ENCODE peak calls at places on chromosomes 13 and 19, in four cellular contexts. One of them, this sample, is unnamed.

GRCh38 chr19:5480427-5480836 is 25.2 kb downstream of the ZNRF4 start:
- DNase-seq in SK-N-SH: peak; percentile 69
- DNase-seq in HepG2: peak; percentile 30
- DNase-seq in GM12878: no peak
- DNase-seq in this sample: peak; percentile 55

GRCh38 chr13:60427285-60427684 is 30.3 kb downstream of the TDRD3 start:
- DNase-seq in GM12878: peak; percentile 46
- DNase-seq in SK-N-SH: no peak
- DNase-seq in HepG2: no peak
- DNase-seq in this sample: no peak

GRCh38 chr19:4556574-4557185 is 2.8 kb downstream of the SEMA6B start:
- DNase-seq in GM12878: no peak
- DNase-seq in HepG2: no peak
- DNase-seq in SK-N-SH: peak; percentile 98
- DNase-seq in this sample: peak; percentile 98

GRCh38 chr13:36675213-36675536 is 1.4 kb downstream of the SERTM1 start:
- DNase-seq in GM12878: no peak
- DNase-seq in SK-N-SH: no peak
- DNase-seq in HepG2: no peak
- DNase-seq in this sample: no peak

GRCh38 chr19:7618366-7618765 is 11.0 kb downstream of the XAB2 start:
- DNase-seq in GM12878: no peak
- DNase-seq in HepG2: peak; percentile 33
- DNase-seq in SK-N-SH: peak; percentile 91
- DNase-seq in this sample: peak; percentile 48

GRCh38 chr19:47247308-47247990 is 8.9 kb upstream of the CCDC9 start:
- DNase-seq in GM12878: no peak
- DNase-seq in SK-N-SH: peak; percentile 74
- DNase-seq in HepG2: peak; percentile 56
- DNase-seq in this sample: peak; percentile 71

GRCh38 chr13:102142473-102142826 is 259.4 kb downstream of the FGF14 start:
- DNase-seq in GM12878: no peak
- DNase-seq in SK-N-SH: no peak
- DNase-seq in HepG2: no peak
- DNase-seq in this sample: no peak

GRCh38 chr19:5225486-5226345 is 114.9 kb downstream of the PTPRS start:
- DNase-seq in HepG2: peak; percentile 18
- DNase-seq in SK-N-SH: peak; percentile 62
- DNase-seq in GM12878: no peak
- DNase-seq in this sample: peak; percentile 46

GRCh38 chr13:26518433-26519084 is 38.9 kb upstream of the WASF3 start:
- DNase-seq in GM12878: no peak
- DNase-seq in HepG2: no peak
- DNase-seq in SK-N-SH: no peak
- DNase-seq in this sample: no peak

GRCh38 chr19:35045667-35046300 is 4.3 kb downstream of the HPN start:
- DNase-seq in GM12878: peak; percentile 16
- DNase-seq in HepG2: no peak
- DNase-seq in SK-N-SH: peak; percentile 51
- DNase-seq in this sample: peak; percentile 59

GRCh38 chr13:29619995-29620394 is 24.5 kb upstream of the SLC7A1 start:
- DNase-seq in GM12878: no peak
- DNase-seq in HepG2: no peak
- DNase-seq in SK-N-SH: no peak
- DNase-seq in this sample: no peak

GRCh38 chr19:12639901-12640613 is 26.5 kb downstream of the MAN2B1 start:
- DNase-seq in HepG2: peak; percentile 67
- DNase-seq in SK-N-SH: peak; percentile 92
- DNase-seq in GM12878: peak; percentile 53
- DNase-seq in this sample: peak; percentile 87

GRCh38 chr19:10363789-10364281 is 16.5 kb downstream of the TYK2 start:
- DNase-seq in GM12878: no peak
- DNase-seq in HepG2: no peak
- DNase-seq in SK-N-SH: no peak
- DNase-seq in this sample: no peak

GRCh38 chr13:90302113-90302512 is 1045.4 kb upstream of the MIR17HG start:
- DNase-seq in SK-N-SH: no peak
- DNase-seq in GM12878: no peak
- DNase-seq in HepG2: no peak
- DNase-seq in this sample: no peak

GRCh38 chr19:10643968-10644290 is 10.2 kb upstream of the ILF3 start:
- DNase-seq in HepG2: no peak
- DNase-seq in GM12878: no peak
- DNase-seq in SK-N-SH: peak; percentile 57
- DNase-seq in this sample: no peak

GRCh38 chr13:23844132-23844531 is 45.1 kb downstream of the MIPEP start:
- DNase-seq in SK-N-SH: no peak
- DNase-seq in HepG2: no peak
- DNase-seq in GM12878: no peak
- DNase-seq in this sample: no peak

DNA sequence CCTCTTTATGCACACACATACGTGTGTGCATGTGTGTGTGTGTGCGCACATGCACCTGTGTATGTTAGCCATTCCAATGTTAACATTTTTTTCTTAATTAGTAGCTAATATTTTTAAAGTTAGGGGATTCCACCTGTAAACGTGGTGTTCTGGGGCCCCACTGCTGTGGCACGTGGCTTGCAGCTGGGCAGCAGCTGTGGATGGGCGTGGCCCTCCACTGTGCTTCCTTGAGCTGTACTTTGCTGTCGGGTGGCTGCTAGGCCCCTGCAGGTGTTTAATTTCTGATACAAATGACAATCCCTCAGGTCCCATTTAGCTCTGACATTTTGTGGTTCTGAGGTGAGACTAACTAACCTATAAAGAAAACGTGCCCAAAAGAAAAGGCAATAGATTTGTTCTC is 58.9 kb upstream of the GJB6 start:
- DNase-seq in SK-N-SH: no peak
- DNase-seq in HepG2: no peak
- DNase-seq in GM12878: no peak
- DNase-seq in this sample: no peak
- TF ChIP-seq ZBTB33 in SK-N-SH: no peak
- TF ChIP-seq ZBTB33 in HepG2: no peak
- TF ChIP-seq ZBTB33 in GM12878: no peak
- TF ChIP-seq ZBTB33 in this sample: no peak

GRCh38 chr19:55345818-55346724 is 6.4 kb downstream of the KMT5C start:
- DNase-seq in GM12878: no peak
- DNase-seq in SK-N-SH: peak; percentile 51
- DNase-seq in HepG2: no peak
- DNase-seq in this sample: no peak
- TF ChIP-seq FOXM1 in GM12878: no peak
- TF ChIP-seq FOXM1 in SK-N-SH: no peak
- TF ChIP-seq FOXM1 in HepG2: no peak
- TF ChIP-seq FOXM1 in this sample: no peak

GRCh38 chr19:49502866-49503581 is 6.8 kb downstream of the RPS11 start:
- DNase-seq in HepG2: peak; percentile 74
- DNase-seq in GM12878: no peak
- DNase-seq in SK-N-SH: peak; percentile 64
- DNase-seq in this sample: peak; percentile 81
- TF ChIP-seq ZBTB33 in HepG2: peak; percentile 22
- TF ChIP-seq ZBTB33 in GM12878: no peak
- TF ChIP-seq ZBTB33 in SK-N-SH: no peak
- TF ChIP-seq ZBTB33 in this sample: peak; percentile 42

DNA sequence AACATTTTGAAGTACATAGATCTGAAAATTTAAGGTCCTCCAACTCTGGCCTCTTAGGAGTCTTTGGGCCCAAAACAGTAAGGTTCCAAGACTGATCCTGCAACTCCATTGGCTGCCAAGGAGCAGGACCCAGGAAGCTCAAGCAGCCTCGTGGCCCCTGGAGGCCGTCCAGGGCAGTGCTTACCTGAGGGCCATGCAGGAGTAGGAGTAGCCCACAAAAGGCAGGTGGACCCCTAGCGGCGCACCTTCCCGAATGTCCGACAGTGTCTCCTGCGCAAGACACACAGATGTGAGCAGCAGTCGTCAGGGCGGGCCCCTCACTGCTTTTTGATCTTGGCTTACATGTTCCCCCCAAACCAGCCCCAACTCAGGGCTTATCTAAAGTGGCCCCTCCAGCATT is 5.7 kb upstream of the SIX5 start:
- DNase-seq in SK-N-SH: no peak
- DNase-seq in HepG2: peak; percentile 63
- DNase-seq in GM12878: no peak
- DNase-seq in this sample: no peak
- TF ChIP-seq FOXM1 in SK-N-SH: no peak
- TF ChIP-seq FOXM1 in HepG2: no peak
- TF ChIP-seq FOXM1 in GM12878: no peak
- TF ChIP-seq FOXM1 in this sample: no peak

GRCh38 chr19:45712699-45713067 is 18.0 kb downstream of the FBXO46 start:
- DNase-seq in GM12878: no peak
- DNase-seq in SK-N-SH: no peak
- DNase-seq in HepG2: no peak
- DNase-seq in this sample: no peak

GRCh38 chr19:45711851-45712698 is 18.6 kb downstream of the FBXO46 start:
- DNase-seq in SK-N-SH: no peak
- DNase-seq in GM12878: no peak
- DNase-seq in HepG2: no peak
- DNase-seq in this sample: no peak

GRCh38 chr19:45713141-45713540 is 17.6 kb downstream of the FBXO46 start:
- DNase-seq in SK-N-SH: no peak
- DNase-seq in HepG2: no peak
- DNase-seq in GM12878: no peak
- DNase-seq in this sample: no peak

GRCh38 chr19:45715139-45715538 is 15.6 kb downstream of the FBXO46 start:
- DNase-seq in GM12878: no peak
- DNase-seq in SK-N-SH: no peak
- DNase-seq in HepG2: no peak
- DNase-seq in this sample: no peak

DNA sequence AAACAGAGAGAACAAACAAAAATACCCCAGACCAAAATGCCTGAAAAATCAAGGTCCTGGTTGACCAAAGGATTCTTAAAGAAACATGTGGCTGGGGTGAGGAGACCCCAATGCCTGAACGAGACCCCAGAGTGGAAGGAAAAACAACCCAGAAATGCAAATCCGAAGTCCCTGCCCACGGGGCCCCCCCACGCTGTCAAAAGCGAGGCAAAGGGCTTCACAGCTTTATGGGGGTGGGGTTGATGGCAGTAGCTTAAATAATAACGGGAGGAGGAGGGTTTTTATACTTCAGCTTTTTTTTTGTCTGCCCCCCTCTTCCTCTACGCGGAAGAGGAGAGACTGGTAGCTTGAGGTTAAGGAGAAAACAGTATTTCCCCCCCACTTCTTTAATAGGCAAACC is 18.3 kb downstream of the QPCTL start:
- DNase-seq in GM12878: no peak
- DNase-seq in SK-N-SH: no peak
- DNase-seq in HepG2: no peak
- DNase-seq in this sample: no peak
- TF ChIP-seq ZBTB33 in GM12878: no peak
- TF ChIP-seq ZBTB33 in SK-N-SH: no peak
- TF ChIP-seq ZBTB33 in HepG2: no peak
- TF ChIP-seq ZBTB33 in this sample: no peak

GRCh38 chr13:74919914-74920313 is 562.1 kb downstream of the TBC1D4 start:
- DNase-seq in HepG2: no peak
- DNase-seq in GM12878: no peak
- DNase-seq in SK-N-SH: no peak
- DNase-seq in this sample: peak; percentile 27
- TF ChIP-seq FOXM1 in HepG2: no peak
- TF ChIP-seq FOXM1 in GM12878: no peak
- TF ChIP-seq FOXM1 in SK-N-SH: no peak
- TF ChIP-seq FOXM1 in this sample: no peak

DNA sequence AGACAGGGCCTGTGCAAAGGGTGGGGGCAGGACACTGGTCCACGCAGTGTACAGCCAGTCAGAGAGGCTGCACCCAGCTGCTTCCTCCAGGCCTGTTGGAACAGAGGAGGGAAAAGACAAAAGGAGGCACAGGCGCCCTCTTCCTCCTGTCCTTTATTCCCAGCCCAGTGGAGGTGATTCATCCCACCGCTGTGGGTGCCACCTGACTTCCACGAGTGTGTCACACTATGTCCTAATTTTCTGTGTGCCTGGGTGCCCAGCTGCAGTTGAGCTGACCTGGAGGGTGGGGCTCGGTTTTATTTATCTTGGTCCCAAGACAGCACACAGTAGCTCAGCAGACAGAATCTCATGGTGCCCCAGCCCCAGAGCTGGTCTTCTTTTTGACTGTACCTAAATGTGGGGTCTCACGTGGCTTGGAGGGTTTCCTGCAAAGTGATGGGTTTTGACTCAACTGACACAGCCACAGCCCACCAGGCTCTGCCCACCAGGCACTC is 9.0 kb downstream of the EPS15L1 start:
- DNase-seq in GM12878: no peak
- DNase-seq in SK-N-SH: no peak
- DNase-seq in HepG2: no peak
- DNase-seq in this sample: no peak
- TF ChIP-seq ZBTB33 in GM12878: no peak
- TF ChIP-seq ZBTB33 in SK-N-SH: no peak
- TF ChIP-seq ZBTB33 in HepG2: no peak
- TF ChIP-seq ZBTB33 in this sample: no peak

GRCh38 chr13:113151745-113152707 is 6.4 kb upstream of the PROZ start:
- DNase-seq in SK-N-SH: no peak
- DNase-seq in GM12878: no peak
- DNase-seq in HepG2: no peak
- DNase-seq in this sample: no peak
- TF ChIP-seq FOXM1 in SK-N-SH: no peak
- TF ChIP-seq FOXM1 in GM12878: no peak
- TF ChIP-seq FOXM1 in HepG2: no peak
- TF ChIP-seq FOXM1 in this sample: no peak

GRCh38 chr13:64725492-64725891 is 2504.6 kb downstream of the PCDH9 start:
- DNase-seq in HepG2: peak; percentile 3
- DNase-seq in GM12878: no peak
- DNase-seq in SK-N-SH: no peak
- DNase-seq in this sample: no peak

GRCh38 chr13:64718116-64718515 is 2512.0 kb downstream of the PCDH9 start:
- DNase-seq in HepG2: no peak
- DNase-seq in GM12878: no peak
- DNase-seq in SK-N-SH: no peak
- DNase-seq in this sample: no peak

DNA sequence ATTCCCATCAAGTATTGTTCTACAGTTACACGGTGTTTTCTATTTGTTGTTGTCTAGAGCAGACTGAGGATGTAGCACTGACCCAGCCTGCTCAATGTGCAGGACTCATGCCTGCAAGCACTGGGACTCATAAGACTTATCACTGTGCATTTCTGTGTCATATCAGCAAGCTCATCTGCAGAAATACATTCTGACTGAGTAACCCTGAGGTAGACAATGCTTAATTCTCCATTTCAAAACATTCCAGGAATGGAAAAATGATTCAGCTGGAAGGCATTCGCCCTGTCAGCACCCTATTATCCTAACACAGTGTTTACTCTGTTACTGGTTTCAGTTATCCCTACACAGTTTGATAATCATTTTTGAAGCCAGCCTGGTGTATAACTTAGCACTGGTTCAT is 2506.4 kb downstream of the PCDH9 start:
- DNase-seq in SK-N-SH: peak; percentile 51
- DNase-seq in GM12878: no peak
- DNase-seq in HepG2: peak; percentile 62
- DNase-seq in this sample: no peak
- TF ChIP-seq ZBTB33 in SK-N-SH: peak; percentile 88
- TF ChIP-seq ZBTB33 in GM12878: no peak
- TF ChIP-seq ZBTB33 in HepG2: no peak
- TF ChIP-seq ZBTB33 in this sample: no peak